ENCODE peak calls at places on chromosomes 3 and 15, in five cellular contexts. One of them, this sample, is unnamed.

GRCh38 chr3:88812576-88812975 is 294.8 kb upstream of the EPHA3 start:
- DNase-seq in left ventricle myocardium inferior: no peak
- DNase-seq in upper lobe of right lung: no peak
- DNase-seq in mesenchymal stem cell: no peak
- DNase-seq in heart left ventricle: no peak
- DNase-seq in this sample: no peak

GRCh38 chr15:80904941-80905532 is 84.6 kb downstream of the MESD start:
- DNase-seq in left ventricle myocardium inferior: no peak
- DNase-seq in upper lobe of right lung: no peak
- DNase-seq in mesenchymal stem cell: peak; percentile 73
- DNase-seq in heart left ventricle: no peak
- DNase-seq in this sample: no peak

GRCh38 chr3:30437172-30437571 is 169.2 kb upstream of the TGFBR2 start:
- DNase-seq in left ventricle myocardium inferior: no peak
- DNase-seq in upper lobe of right lung: peak; percentile 43
- DNase-seq in mesenchymal stem cell: no peak
- DNase-seq in heart left ventricle: peak; percentile 47
- DNase-seq in this sample: no peak

GRCh38 chr15:55740479-55740878 is 2.5 kb downstream of the PRTG start:
- DNase-seq in left ventricle myocardium inferior: no peak
- DNase-seq in upper lobe of right lung: no peak
- DNase-seq in mesenchymal stem cell: peak; percentile 39
- DNase-seq in heart left ventricle: no peak
- DNase-seq in this sample: no peak

GRCh38 chr3:51394541-51394940 is 3.5 kb downstream of the RBM15B start:
- DNase-seq in left ventricle myocardium inferior: no peak
- DNase-seq in upper lobe of right lung: no peak
- DNase-seq in mesenchymal stem cell: no peak
- DNase-seq in heart left ventricle: no peak
- DNase-seq in this sample: no peak

GRCh38 chr15:65952425-65953053 is 83.2 kb downstream of the RAB11A start:
- DNase-seq in left ventricle myocardium inferior: no peak
- DNase-seq in upper lobe of right lung: no peak
- DNase-seq in mesenchymal stem cell: peak; percentile 69
- DNase-seq in heart left ventricle: peak; percentile 25
- DNase-seq in this sample: no peak

GRCh38 chr3:15500107-15500724 is 21.3 kb downstream of the COLQ start:
- DNase-seq in left ventricle myocardium inferior: no peak
- DNase-seq in upper lobe of right lung: no peak
- DNase-seq in mesenchymal stem cell: no peak
- DNase-seq in heart left ventricle: no peak
- DNase-seq in this sample: no peak

GRCh38 chr15:44033894-44034293 is 161.2 kb downstream of the FRMD5 start:
- DNase-seq in left ventricle myocardium inferior: no peak
- DNase-seq in upper lobe of right lung: no peak
- DNase-seq in mesenchymal stem cell: peak; percentile 38
- DNase-seq in heart left ventricle: no peak
- DNase-seq in this sample: no peak

GRCh38 chr15:28943146-28943545 is 57.4 kb downstream of the APBA2 start:
- DNase-seq in left ventricle myocardium inferior: no peak
- DNase-seq in upper lobe of right lung: no peak
- DNase-seq in mesenchymal stem cell: no peak
- DNase-seq in heart left ventricle: no peak
- DNase-seq in this sample: no peak

GRCh38 chr15:33256874-33257273 is 53.9 kb upstream of the RYR3 start:
- DNase-seq in left ventricle myocardium inferior: no peak
- DNase-seq in upper lobe of right lung: no peak
- DNase-seq in mesenchymal stem cell: no peak
- DNase-seq in heart left ventricle: no peak
- DNase-seq in this sample: no peak

GRCh38 chr3:18499256-18499655 is 74.1 kb upstream of the SATB1 start:
- DNase-seq in left ventricle myocardium inferior: no peak
- DNase-seq in upper lobe of right lung: no peak
- DNase-seq in mesenchymal stem cell: no peak
- DNase-seq in heart left ventricle: no peak
- DNase-seq in this sample: no peak

GRCh38 chr15:93861413-93861812 is 369.9 kb upstream of the MCTP2 start:
- DNase-seq in left ventricle myocardium inferior: no peak
- DNase-seq in upper lobe of right lung: no peak
- DNase-seq in mesenchymal stem cell: no peak
- DNase-seq in heart left ventricle: no peak
- DNase-seq in this sample: no peak

GRCh38 chr15:101504373-101504772 is 14.9 kb upstream of the PCSK6 start:
- DNase-seq in left ventricle myocardium inferior: no peak
- DNase-seq in upper lobe of right lung: no peak
- DNase-seq in mesenchymal stem cell: no peak
- DNase-seq in heart left ventricle: no peak
- DNase-seq in this sample: no peak

GRCh38 chr3:53167418-53168174 is 6.6 kb downstream of the PRKCD start:
- DNase-seq in left ventricle myocardium inferior: no peak
- DNase-seq in upper lobe of right lung: no peak
- DNase-seq in mesenchymal stem cell: no peak
- DNase-seq in heart left ventricle: no peak
- DNase-seq in this sample: no peak

GRCh38 chr3:168684519-168684918 is 588.8 kb upstream of the GOLIM4 start:
- DNase-seq in left ventricle myocardium inferior: no peak
- DNase-seq in upper lobe of right lung: no peak
- DNase-seq in mesenchymal stem cell: no peak
- DNase-seq in heart left ventricle: no peak
- DNase-seq in this sample: no peak

GRCh38 chr3:136731274-136731884 is 20.8 kb downstream of the STAG1 start:
- DNase-seq in left ventricle myocardium inferior: no peak
- DNase-seq in upper lobe of right lung: no peak
- DNase-seq in mesenchymal stem cell: no peak
- DNase-seq in heart left ventricle: no peak
- DNase-seq in this sample: no peak

GRCh38 chr15:73225358-73226015 is 143.3 kb downstream of the HCN4 start:
- DNase-seq in left ventricle myocardium inferior: no peak
- DNase-seq in upper lobe of right lung: no peak
- DNase-seq in mesenchymal stem cell: no peak
- DNase-seq in heart left ventricle: no peak
- DNase-seq in this sample: no peak

GRCh38 chr3:108051005-108051404 is 39.8 kb downstream of the CD47 start:
- DNase-seq in left ventricle myocardium inferior: no peak
- DNase-seq in upper lobe of right lung: no peak
- DNase-seq in mesenchymal stem cell: peak; percentile 45
- DNase-seq in heart left ventricle: no peak
- DNase-seq in this sample: no peak

GRCh38 chr3:173750095-173750494 is 352.6 kb downstream of the NLGN1 start:
- DNase-seq in left ventricle myocardium inferior: no peak
- DNase-seq in upper lobe of right lung: no peak
- DNase-seq in mesenchymal stem cell: peak; percentile 66
- DNase-seq in heart left ventricle: no peak
- DNase-seq in this sample: no peak

GRCh38 chr3:41125258-41125657 is 74.0 kb upstream of the CTNNB1 start:
- DNase-seq in left ventricle myocardium inferior: no peak
- DNase-seq in upper lobe of right lung: no peak
- DNase-seq in mesenchymal stem cell: no peak
- DNase-seq in heart left ventricle: no peak
- DNase-seq in this sample: no peak

GRCh38 chr15:63035977-63036376 is 6.6 kb upstream of the TPM1 start:
- DNase-seq in left ventricle myocardium inferior: no peak
- DNase-seq in upper lobe of right lung: no peak
- DNase-seq in mesenchymal stem cell: no peak
- DNase-seq in heart left ventricle: no peak
- DNase-seq in this sample: no peak

GRCh38 chr15:75164625-75165024 is 37.1 kb upstream of the C15orf39 start:
- DNase-seq in left ventricle myocardium inferior: no peak
- DNase-seq in upper lobe of right lung: no peak
- DNase-seq in mesenchymal stem cell: no peak
- DNase-seq in heart left ventricle: no peak
- DNase-seq in this sample: no peak

GRCh38 chr3:127455541-127456450 is 134.7 kb downstream of the TPRA1 start:
- DNase-seq in left ventricle myocardium inferior: peak; percentile 60
- DNase-seq in upper lobe of right lung: peak; percentile 83
- DNase-seq in mesenchymal stem cell: peak; percentile 46
- DNase-seq in heart left ventricle: peak; percentile 64
- DNase-seq in this sample: peak; percentile 89

GRCh38 chr3:54783611-54784010 is 144.2 kb downstream of the LRTM1 start:
- DNase-seq in left ventricle myocardium inferior: no peak
- DNase-seq in upper lobe of right lung: no peak
- DNase-seq in mesenchymal stem cell: peak; percentile 30
- DNase-seq in heart left ventricle: no peak
- DNase-seq in this sample: no peak

GRCh38 chr3:172808969-172809546 is 58.5 kb downstream of the ECT2 start:
- DNase-seq in left ventricle myocardium inferior: no peak
- DNase-seq in upper lobe of right lung: no peak
- DNase-seq in mesenchymal stem cell: peak; percentile 66
- DNase-seq in heart left ventricle: no peak
- DNase-seq in this sample: no peak

GRCh38 chr3:107752202-107752990 is 229.6 kb downstream of the BBX start:
- DNase-seq in left ventricle myocardium inferior: no peak
- DNase-seq in upper lobe of right lung: no peak
- DNase-seq in mesenchymal stem cell: peak; percentile 31
- DNase-seq in heart left ventricle: no peak
- DNase-seq in this sample: no peak

GRCh38 chr3:130626021-130626420 is 109.0 kb downstream of the COL6A6 start:
- DNase-seq in left ventricle myocardium inferior: no peak
- DNase-seq in upper lobe of right lung: no peak
- DNase-seq in mesenchymal stem cell: no peak
- DNase-seq in heart left ventricle: no peak
- DNase-seq in this sample: no peak

GRCh38 chr3:171157286-171157685 is 130.8 kb upstream of the SLC2A2 start:
- DNase-seq in left ventricle myocardium inferior: peak; percentile 31
- DNase-seq in upper lobe of right lung: no peak
- DNase-seq in mesenchymal stem cell: no peak
- DNase-seq in heart left ventricle: peak; percentile 28
- DNase-seq in this sample: no peak

GRCh38 chr3:138062626-138063025 is 52.7 kb downstream of the CLDN18 start:
- DNase-seq in left ventricle myocardium inferior: no peak
- DNase-seq in upper lobe of right lung: no peak
- DNase-seq in mesenchymal stem cell: peak; percentile 25
- DNase-seq in heart left ventricle: no peak
- DNase-seq in this sample: no peak

GRCh38 chr15:90624278-90624930 is 92.7 kb upstream of the BLM start:
- DNase-seq in left ventricle myocardium inferior: no peak
- DNase-seq in upper lobe of right lung: no peak
- DNase-seq in mesenchymal stem cell: no peak
- DNase-seq in heart left ventricle: no peak
- DNase-seq in this sample: no peak

GRCh38 chr3:114270019-114270418 is 23.8 kb upstream of the TIGIT start:
- DNase-seq in left ventricle myocardium inferior: no peak
- DNase-seq in upper lobe of right lung: no peak
- DNase-seq in mesenchymal stem cell: no peak
- DNase-seq in heart left ventricle: no peak
- DNase-seq in this sample: no peak

GRCh38 chr3:26428992-26429391 is 193.6 kb upstream of the LRRC3B start:
- DNase-seq in left ventricle myocardium inferior: no peak
- DNase-seq in upper lobe of right lung: no peak
- DNase-seq in mesenchymal stem cell: no peak
- DNase-seq in heart left ventricle: no peak
- DNase-seq in this sample: no peak
- H3K9me3 ChIP-seq in left ventricle myocardium inferior: no peaks in the 10 kb centered on the region
- H3K9me3 ChIP-seq in upper lobe of right lung: no peaks in the 10 kb centered on the region
- H3K9me3 ChIP-seq in mesenchymal stem cell: peaks cover 16% of the 10 kb centered on the region
- H3K9me3 ChIP-seq in heart left ventricle: no peaks in the 10 kb centered on the region
- H3K9me3 ChIP-seq in this sample: no peaks in the 10 kb centered on the region

GRCh38 chr15:68433551-68433950 is 1.6 kb upstream of the ITGA11 start:
- DNase-seq in left ventricle myocardium inferior: no peak
- DNase-seq in upper lobe of right lung: no peak
- DNase-seq in mesenchymal stem cell: no peak
- DNase-seq in heart left ventricle: no peak
- DNase-seq in this sample: peak; percentile 3

GRCh38 chr15:68431792-68432401 is at the start of gene ITGA11:
- DNase-seq in left ventricle myocardium inferior: peak; percentile 83
- DNase-seq in upper lobe of right lung: peak; percentile 80
- DNase-seq in mesenchymal stem cell: peak; percentile 78
- DNase-seq in heart left ventricle: peak; percentile 80
- DNase-seq in this sample: peak; percentile 87

GRCh38 chr15:68432665-68433064 is 702 bp upstream of the ITGA11 start:
- DNase-seq in left ventricle myocardium inferior: no peak
- DNase-seq in upper lobe of right lung: no peak
- DNase-seq in mesenchymal stem cell: no peak
- DNase-seq in heart left ventricle: peak; percentile 11
- DNase-seq in this sample: peak; percentile 48

GRCh38 chr15:68435966-68436365 is 4.0 kb upstream of the ITGA11 start:
- DNase-seq in left ventricle myocardium inferior: no peak
- DNase-seq in upper lobe of right lung: no peak
- DNase-seq in mesenchymal stem cell: no peak
- DNase-seq in heart left ventricle: no peak
- DNase-seq in this sample: no peak

GRCh38 chr15:68434021-68434420 is 2.1 kb upstream of the ITGA11 start:
- DNase-seq in left ventricle myocardium inferior: no peak
- DNase-seq in upper lobe of right lung: no peak
- DNase-seq in mesenchymal stem cell: no peak
- DNase-seq in heart left ventricle: peak; percentile 9
- DNase-seq in this sample: peak; percentile 20
- H3K36me3 ChIP-seq in left ventricle myocardium inferior: no peaks in the 10 kb centered on the region
- H3K36me3 ChIP-seq in upper lobe of right lung: no peaks in the 10 kb centered on the region
- H3K36me3 ChIP-seq in mesenchymal stem cell: no peaks in the 10 kb centered on the region
- H3K36me3 ChIP-seq in heart left ventricle: no peaks in the 10 kb centered on the region
- H3K36me3 ChIP-seq in this sample: no peaks in the 10 kb centered on the region

GRCh38 chr15:87866961-87867360 is 389.6 kb downstream of the NTRK3 start:
- DNase-seq in left ventricle myocardium inferior: no peak
- DNase-seq in upper lobe of right lung: no peak
- DNase-seq in mesenchymal stem cell: no peak
- DNase-seq in heart left ventricle: no peak
- DNase-seq in this sample: no peak
- H3K9me3 ChIP-seq in left ventricle myocardium inferior: no peaks in the 10 kb centered on the region
- H3K9me3 ChIP-seq in upper lobe of right lung: no peaks in the 10 kb centered on the region
- H3K9me3 ChIP-seq in mesenchymal stem cell: no peaks in the 10 kb centered on the region
- H3K9me3 ChIP-seq in heart left ventricle: no peaks in the 10 kb centered on the region
- H3K9me3 ChIP-seq in this sample: no peaks in the 10 kb centered on the region

GRCh38 chr3:57570878-57571277 is 14.8 kb downstream of the PDE12 start:
- DNase-seq in left ventricle myocardium inferior: no peak
- DNase-seq in upper lobe of right lung: no peak
- DNase-seq in mesenchymal stem cell: no peak
- DNase-seq in heart left ventricle: no peak
- DNase-seq in this sample: no peak

GRCh38 chr3:57572096-57572495 is 16.0 kb downstream of the PDE12 start:
- DNase-seq in left ventricle myocardium inferior: no peak
- DNase-seq in upper lobe of right lung: no peak
- DNase-seq in mesenchymal stem cell: no peak
- DNase-seq in heart left ventricle: no peak
- DNase-seq in this sample: no peak

GRCh38 chr3:57577786-57578185 is 19.4 kb downstream of the ARF4 start:
- DNase-seq in left ventricle myocardium inferior: no peak
- DNase-seq in upper lobe of right lung: no peak
- DNase-seq in mesenchymal stem cell: no peak
- DNase-seq in heart left ventricle: no peak
- DNase-seq in this sample: no peak

DNA sequence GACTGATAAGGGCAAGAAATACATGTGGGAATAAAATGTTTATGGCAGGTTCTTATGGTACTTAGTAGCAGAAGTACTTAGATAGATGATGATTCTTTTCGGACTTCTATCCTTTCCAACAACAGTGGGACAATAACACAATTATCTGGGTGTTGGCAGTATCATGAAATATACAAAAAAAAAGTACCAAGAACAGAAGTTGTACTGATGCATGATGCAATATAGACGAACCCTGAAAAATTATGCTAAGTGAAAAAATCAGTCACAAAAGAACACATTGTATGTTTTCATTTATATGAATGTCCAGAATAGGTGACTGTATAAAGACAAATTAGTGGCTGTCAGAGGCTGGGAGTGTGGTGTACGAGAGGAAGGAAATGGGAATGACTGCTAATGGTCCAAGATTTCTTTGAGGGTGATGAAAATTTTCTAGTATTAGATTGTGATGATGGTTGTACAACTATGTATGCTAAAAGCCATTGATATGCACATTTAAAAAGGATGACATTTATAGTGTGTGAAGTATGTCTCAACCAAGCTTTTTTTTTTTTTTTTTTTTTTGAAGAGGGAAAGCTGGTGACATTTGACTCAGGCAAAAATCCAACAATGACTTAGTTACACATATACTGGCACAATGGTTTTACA is 20.0 kb downstream of the PDE12 start:
- DNase-seq in left ventricle myocardium inferior: no peak
- DNase-seq in upper lobe of right lung: no peak
- DNase-seq in mesenchymal stem cell: no peak
- DNase-seq in heart left ventricle: no peak
- DNase-seq in this sample: no peak
- H3K36me3 ChIP-seq in left ventricle myocardium inferior: peaks cover 90% of the 10 kb centered on the region
- H3K36me3 ChIP-seq in upper lobe of right lung: peaks cover 94% of the 10 kb centered on the region
- H3K36me3 ChIP-seq in mesenchymal stem cell: peaks cover 43% of the 10 kb centered on the region
- H3K36me3 ChIP-seq in heart left ventricle: peaks cover 25% of the 10 kb centered on the region
- H3K36me3 ChIP-seq in this sample: peaks cover 6% of the 10 kb centered on the region